ENCODE peak calls at places on chromosomes 11 and 22, in six cellular contexts. T, A, O, V, C and P are unnamed samples.

GRCh38 chr11:67265633-67266423 is 445 bp upstream of the GRK2 start:
- DNase-seq in O (peak), T (peak), V (peak), C (peak), A (peak), P (peak)

GRCh38 chr11:472816-473215 is 22.7 kb downstream of the PTDSS2 start:
- DNase-seq in A (no peak), T (no peak), O (no peak), C (no peak), V (no peak), P (no peak)

GRCh38 chr11:95082576-95083001 is 7.1 kb upstream of the ENDOD1 start:
- DNase-seq in A (no peak), C (no peak), O (no peak), V (no peak), T (no peak), P (no peak)

GRCh38 chr11:106706355-106706754 is 311.9 kb downstream of the GUCY1A2 start:
- DNase-seq in A (no peak), O (no peak), T (no peak), V (no peak), C (no peak), P (peak)

GRCh38 chr11:129249923-129250322 is 57.8 kb upstream of the ARHGAP32 start:
- DNase-seq in A (no peak), T (no peak), O (no peak), V (no peak), C (no peak), P (peak)

GRCh38 chr11:114044042-114044871 is 15.3 kb upstream of the ZBTB16 start:
- DNase-seq in V (no peak), O (no peak), A (no peak), T (no peak), C (no peak), P (no peak)

GRCh38 chr11:46322759-46323158 is 24.5 kb upstream of the DGKZ start:
- DNase-seq in A (no peak), C (no peak), V (no peak), O (no peak), T (peak), P (no peak)

GRCh38 chr11:69546735-69547370 is 65.4 kb downstream of the LINC01488 start:
- DNase-seq in V (no peak), C (no peak), A (no peak), T (no peak), O (peak), P (no peak)

GRCh38 chr22:47816121-47816915 is 1053.9 kb downstream of the TBC1D22A start:
- DNase-seq in V (no peak), O (no peak), T (no peak), C (no peak), A (no peak), P (no peak)

GRCh38 chr11:19398772-19399542 is 158.2 kb upstream of the E2F8 start:
- DNase-seq in A (no peak), T (no peak), O (no peak), V (no peak), C (no peak), P (no peak)

GRCh38 chr22:20746466-20747189 is 27.3 kb upstream of the SERPIND1 start:
- DNase-seq in V (no peak), C (no peak), A (no peak), T (no peak), O (no peak), P (no peak)

GRCh38 chr11:123235117-123235686 is 40.2 kb upstream of the CLMP start:
- DNase-seq in T (peak), V (peak), O (peak), A (peak), C (peak), P (no peak)